ENCODE peak calls at places on chromosomes 5 and 9, in seven cellular contexts. One of them, this sample, is unnamed. For H3K4me1, the result is how much of the 10 kb centered on the place peaks cover.

GRCh38 chr5:32264954-32265572 is 47.7 kb downstream of the MTMR12 start:
- DNase-seq in HCT116: no peak
- DNase-seq in A549: no peak
- DNase-seq in colonic mucosa: no peak
- DNase-seq in effector memory CD4-positive, alpha-beta T cell: no peak
- DNase-seq in heart left ventricle: no peak
- DNase-seq in K562: no peak
- DNase-seq in this sample: no peak

GRCh38 chr5:174065528-174066189 is 20.2 kb downstream of the NSG2 start:
- DNase-seq in K562: no peak
- DNase-seq in colonic mucosa: no peak
- DNase-seq in heart left ventricle: no peak
- DNase-seq in A549: no peak
- DNase-seq in effector memory CD4-positive, alpha-beta T cell: no peak
- DNase-seq in HCT116: no peak
- DNase-seq in this sample: no peak

GRCh38 chr5:107365355-107366109 is 305.2 kb downstream of the EFNA5 start:
- DNase-seq in effector memory CD4-positive, alpha-beta T cell: no peak
- DNase-seq in A549: no peak
- DNase-seq in K562: no peak
- DNase-seq in colonic mucosa: no peak
- DNase-seq in heart left ventricle: no peak
- DNase-seq in HCT116: no peak
- DNase-seq in this sample: no peak

GRCh38 chr9:92535940-92536850 is at the start of gene ECM2:
- DNase-seq in effector memory CD4-positive, alpha-beta T cell: no peak
- DNase-seq in A549: no peak
- DNase-seq in colonic mucosa: no peak
- DNase-seq in K562: no peak
- DNase-seq in heart left ventricle: no peak
- DNase-seq in HCT116: no peak
- DNase-seq in this sample: no peak

GRCh38 chr9:33946779-33947535 is 101.7 kb downstream of the UBAP2 start:
- DNase-seq in K562: no peak
- DNase-seq in heart left ventricle: no peak
- DNase-seq in A549: no peak
- DNase-seq in colonic mucosa: no peak
- DNase-seq in effector memory CD4-positive, alpha-beta T cell: no peak
- DNase-seq in HCT116: no peak
- DNase-seq in this sample: no peak

GRCh38 chr9:133108794-133109641 is 12.0 kb downstream of the RALGDS start:
- DNase-seq in colonic mucosa: no peak
- DNase-seq in HCT116: no peak
- DNase-seq in effector memory CD4-positive, alpha-beta T cell: no peak
- DNase-seq in K562: no peak
- DNase-seq in A549: no peak
- DNase-seq in heart left ventricle: peak
- DNase-seq in this sample: no peak

GRCh38 chr5:32490972-32491557 is 46.5 kb upstream of the ZFR start:
- DNase-seq in HCT116: no peak
- DNase-seq in K562: no peak
- DNase-seq in colonic mucosa: no peak
- DNase-seq in effector memory CD4-positive, alpha-beta T cell: no peak
- DNase-seq in A549: no peak
- DNase-seq in heart left ventricle: no peak
- DNase-seq in this sample: no peak

GRCh38 chr5:157528036-157528632 is 47.4 kb downstream of the ADAM19 start:
- DNase-seq in K562: no peak
- DNase-seq in heart left ventricle: no peak
- DNase-seq in HCT116: no peak
- DNase-seq in A549: no peak
- DNase-seq in effector memory CD4-positive, alpha-beta T cell: no peak
- DNase-seq in colonic mucosa: peak
- DNase-seq in this sample: no peak

GRCh38 chr9:134029248-134030226 is 4.3 kb downstream of the BRD3OS start:
- DNase-seq in heart left ventricle: no peak
- DNase-seq in colonic mucosa: no peak
- DNase-seq in A549: no peak
- DNase-seq in HCT116: no peak
- DNase-seq in K562: no peak
- DNase-seq in effector memory CD4-positive, alpha-beta T cell: no peak
- DNase-seq in this sample: no peak

GRCh38 chr5:37424441-37424840 is 45.3 kb downstream of the WDR70 start:
- DNase-seq in K562: no peak
- DNase-seq in colonic mucosa: no peak
- DNase-seq in HCT116: no peak
- DNase-seq in heart left ventricle: no peak
- DNase-seq in effector memory CD4-positive, alpha-beta T cell: no peak
- DNase-seq in A549: no peak
- DNase-seq in this sample: no peak

GRCh38 chr5:170477906-170478305 is 25.9 kb upstream of the KCNIP1 start:
- DNase-seq in HCT116: no peak
- DNase-seq in K562: no peak
- DNase-seq in effector memory CD4-positive, alpha-beta T cell: no peak
- DNase-seq in A549: no peak
- DNase-seq in heart left ventricle: no peak
- DNase-seq in colonic mucosa: no peak
- DNase-seq in this sample: no peak

GRCh38 chr5:149851211-149851610 is 93.4 kb downstream of the PDE6A start:
- DNase-seq in HCT116: no peak
- DNase-seq in colonic mucosa: no peak
- DNase-seq in A549: no peak
- DNase-seq in K562: no peak
- DNase-seq in heart left ventricle: no peak
- DNase-seq in effector memory CD4-positive, alpha-beta T cell: no peak
- DNase-seq in this sample: no peak

GRCh38 chr9:4741365-4742031 is 496 bp upstream of the AK3 start:
- DNase-seq in effector memory CD4-positive, alpha-beta T cell: no peak
- DNase-seq in heart left ventricle: peak
- DNase-seq in HCT116: no peak
- DNase-seq in colonic mucosa: peak
- DNase-seq in A549: peak
- DNase-seq in K562: peak
- DNase-seq in this sample: peak

GRCh38 chr9:131259432-131259885 is 16.9 kb downstream of the FAM78A start:
- DNase-seq in HCT116: no peak
- DNase-seq in heart left ventricle: no peak
- DNase-seq in colonic mucosa: no peak
- DNase-seq in K562: no peak
- DNase-seq in effector memory CD4-positive, alpha-beta T cell: no peak
- DNase-seq in A549: no peak
- DNase-seq in this sample: no peak

GRCh38 chr9:131258698-131259431 is 17.4 kb downstream of the FAM78A start:
- DNase-seq in HCT116: no peak
- DNase-seq in A549: no peak
- DNase-seq in colonic mucosa: no peak
- DNase-seq in K562: no peak
- DNase-seq in heart left ventricle: peak
- DNase-seq in effector memory CD4-positive, alpha-beta T cell: no peak
- DNase-seq in this sample: no peak

GRCh38 chr9:131259916-131260597 is 16.3 kb downstream of the FAM78A start:
- DNase-seq in A549: no peak
- DNase-seq in effector memory CD4-positive, alpha-beta T cell: no peak
- DNase-seq in K562: no peak
- DNase-seq in HCT116: no peak
- DNase-seq in colonic mucosa: no peak
- DNase-seq in heart left ventricle: no peak
- DNase-seq in this sample: no peak

GRCh38 chr9:131262327-131263032 is 13.8 kb downstream of the FAM78A start:
- DNase-seq in HCT116: no peak
- DNase-seq in A549: no peak
- DNase-seq in heart left ventricle: peak
- DNase-seq in K562: no peak
- DNase-seq in effector memory CD4-positive, alpha-beta T cell: no peak
- DNase-seq in colonic mucosa: no peak
- DNase-seq in this sample: no peak

DNA sequence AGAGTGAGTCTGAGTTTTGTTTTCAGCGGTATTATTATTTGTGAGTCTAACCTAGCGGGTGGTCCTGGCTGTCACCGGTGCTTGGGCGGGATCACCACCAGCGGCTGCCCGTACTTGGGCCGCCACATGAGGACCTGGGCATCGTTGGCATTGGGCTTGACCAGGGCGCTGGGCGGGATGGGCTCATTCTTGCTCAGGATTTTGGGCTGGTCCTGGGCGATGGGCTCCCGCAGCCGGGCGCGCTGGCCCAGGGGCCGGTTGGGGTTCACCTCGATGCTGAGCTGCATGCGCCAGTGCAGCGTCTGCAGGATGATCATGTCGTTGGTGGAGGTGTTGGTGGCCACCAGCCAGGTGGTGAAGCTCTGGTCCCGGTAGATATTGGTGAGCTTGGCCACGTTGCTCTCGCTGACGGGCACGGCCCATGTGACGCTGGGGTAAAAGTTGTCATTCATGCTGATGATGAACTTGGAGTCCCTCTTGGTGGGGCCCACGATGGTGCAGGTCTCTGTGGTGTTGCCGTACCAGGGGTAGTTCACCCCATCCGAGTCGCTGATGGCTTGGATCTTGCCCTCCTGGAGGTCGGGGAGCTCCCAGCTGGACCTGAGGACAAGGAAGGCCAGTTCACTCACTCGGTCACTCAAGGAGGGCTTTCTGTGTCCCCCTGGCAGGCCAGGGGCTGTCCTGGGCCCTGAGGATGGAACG is 15.4 kb downstream of the FAM78A start:
- DNase-seq in heart left ventricle: no peak
- DNase-seq in effector memory CD4-positive, alpha-beta T cell: no peak
- DNase-seq in A549: no peak
- DNase-seq in colonic mucosa: no peak
- DNase-seq in HCT116: no peak
- DNase-seq in K562: peak
- DNase-seq in this sample: no peak
- H3K4me1 ChIP-seq in heart left ventricle: half or more
- H3K4me1 ChIP-seq in effector memory CD4-positive, alpha-beta T cell: under half
- H3K4me1 ChIP-seq in A549: under half
- H3K4me1 ChIP-seq in colonic mucosa: under half
- H3K4me1 ChIP-seq in HCT116: under half
- H3K4me1 ChIP-seq in K562: under half
- H3K4me1 ChIP-seq in this sample: under half

GRCh38 chr5:151262532-151262931 is 9.5 kb downstream of the GM2A start:
- DNase-seq in HCT116: no peak
- DNase-seq in effector memory CD4-positive, alpha-beta T cell: no peak
- DNase-seq in A549: no peak
- DNase-seq in colonic mucosa: no peak
- DNase-seq in K562: no peak
- DNase-seq in heart left ventricle: no peak
- DNase-seq in this sample: no peak
- H3K4me1 ChIP-seq in HCT116: under half
- H3K4me1 ChIP-seq in effector memory CD4-positive, alpha-beta T cell: under half
- H3K4me1 ChIP-seq in A549: under half
- H3K4me1 ChIP-seq in colonic mucosa: under half
- H3K4me1 ChIP-seq in K562: under half
- H3K4me1 ChIP-seq in heart left ventricle: under half
- H3K4me1 ChIP-seq in this sample: under half

DNA sequence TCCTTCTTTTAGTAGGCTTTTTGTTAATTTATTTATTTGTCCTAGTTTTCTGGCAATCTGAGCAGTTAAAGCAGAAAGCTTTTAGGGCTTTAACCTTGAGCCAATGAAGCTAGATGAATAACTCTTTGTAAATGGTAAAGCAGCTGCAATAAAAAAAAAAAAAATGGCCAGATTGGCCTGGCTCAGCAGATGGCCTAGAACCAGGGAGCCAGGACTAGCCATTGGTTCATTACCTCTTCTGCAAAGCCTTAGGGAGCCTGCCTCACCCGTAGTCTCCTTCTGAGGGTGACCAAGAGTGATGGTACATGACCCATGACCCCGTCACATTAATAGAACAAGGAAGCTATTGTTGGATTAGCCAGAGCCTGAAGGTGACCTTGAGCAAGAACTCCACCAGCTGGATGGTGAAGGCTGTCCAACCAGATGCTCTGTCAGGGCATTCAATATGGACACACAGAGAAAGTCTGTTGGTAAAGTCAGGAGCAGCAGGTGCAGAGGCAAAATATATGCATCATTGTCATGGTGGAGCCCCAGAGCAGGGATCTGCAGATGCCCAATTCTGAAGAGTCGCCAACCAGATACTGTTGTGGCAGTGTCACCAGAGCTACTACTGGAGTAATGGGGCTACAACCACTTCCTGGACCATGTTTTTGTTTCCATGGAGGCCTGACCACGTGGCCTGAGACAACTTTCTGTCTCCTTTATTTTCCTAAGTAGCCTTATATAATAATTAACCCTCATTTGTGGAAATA is 100.8 kb downstream of the MTX3 start:
- DNase-seq in heart left ventricle: no peak
- DNase-seq in A549: no peak
- DNase-seq in K562: no peak
- DNase-seq in effector memory CD4-positive, alpha-beta T cell: no peak
- DNase-seq in HCT116: no peak
- DNase-seq in colonic mucosa: no peak
- DNase-seq in this sample: no peak
- H3K4me1 ChIP-seq in heart left ventricle: under half
- H3K4me1 ChIP-seq in A549: under half
- H3K4me1 ChIP-seq in K562: under half
- H3K4me1 ChIP-seq in effector memory CD4-positive, alpha-beta T cell: under half
- H3K4me1 ChIP-seq in HCT116: under half
- H3K4me1 ChIP-seq in colonic mucosa: under half
- H3K4me1 ChIP-seq in this sample: under half

GRCh38 chr9:124264812-124265211 is 7.1 kb downstream of the NEK6 start:
- DNase-seq in A549: no peak
- DNase-seq in colonic mucosa: no peak
- DNase-seq in effector memory CD4-positive, alpha-beta T cell: no peak
- DNase-seq in K562: no peak
- DNase-seq in HCT116: no peak
- DNase-seq in heart left ventricle: no peak
- DNase-seq in this sample: no peak
- H3K4me1 ChIP-seq in A549: half or more
- H3K4me1 ChIP-seq in colonic mucosa: under half
- H3K4me1 ChIP-seq in effector memory CD4-positive, alpha-beta T cell: under half
- H3K4me1 ChIP-seq in K562: under half
- H3K4me1 ChIP-seq in HCT116: under half
- H3K4me1 ChIP-seq in heart left ventricle: half or more
- H3K4me1 ChIP-seq in this sample: under half

This sample was measured in lung.